ENCODE peak calls at places on chromosomes 7 and 10, in seven cellular contexts. Y is ELR; D is stimulated activated CD4-positive, alpha-beta T cell treated with anti-CD3 and anti-CD28 coated beads, Interleukin-2, amount 100 ng/mL, for 24 hours; V is smooth muscle cell of the brain vasculature; J is mesendoderm; C is naive B cell; G is endothelial cell. W is an unnamed sample.

GRCh38 chr7:10412426-10413019 is 561.1 kb upstream of the PHF14 start:
- DNase-seq in Y (peak), D (no peak), V (peak), J (peak), C (no peak), G (peak), W (no peak)

GRCh38 chr10:55091691-55092328 is 290.8 kb upstream of the PCDH15 start:
- DNase-seq in Y (peak), D (no peak), V (no peak), J (peak), C (no peak), G (no peak), W (no peak)

GRCh38 chr10:113742466-113742865 is 9.0 kb upstream of the PLEKHS1 start:
- DNase-seq in Y (no peak), D (no peak), V (no peak), J (no peak), C (no peak), G (no peak), W (no peak)

GRCh38 chr7:82173400-82174021 is 270.1 kb downstream of the CACNA2D1 start:
- DNase-seq in Y (no peak), D (no peak), V (no peak), J (no peak), C (no peak), G (no peak), W (no peak)

GRCh38 chr10:44986670-44987069 is 8.1 kb upstream of the DEPP1 start:
- DNase-seq in Y (no peak), D (no peak), V (no peak), J (no peak), C (no peak), G (no peak), W (no peak)

GRCh38 chr7:91291902-91292301 is 27.7 kb downstream of the FZD1 start:
- DNase-seq in Y (no peak), D (no peak), V (no peak), J (peak), C (no peak), G (no peak), W (no peak)

GRCh38 chr10:74586088-74586585 is 240.3 kb upstream of the KAT6B start:
- DNase-seq in Y (peak), D (peak), V (no peak), J (peak), C (no peak), G (no peak), W (peak)

GRCh38 chr7:114418117-114418516 is 3.5 kb downstream of the FOXP2 start:
- DNase-seq in Y (no peak), D (no peak), V (no peak), J (no peak), C (no peak), G (no peak), W (no peak)

GRCh38 chr7:108158766-108159165 is 28.6 kb upstream of the LAMB4 start:
- DNase-seq in Y (peak), D (no peak), V (no peak), J (no peak), C (no peak), G (no peak), W (no peak)

GRCh38 chr7:23713285-23714235 is 3.5 kb downstream of the STK31 start:
- DNase-seq in Y (peak), D (no peak), V (no peak), J (no peak), C (no peak), G (no peak), W (no peak)

GRCh38 chr10:44908071-44908709 is 2.9 kb upstream of the TMEM72 start:
- DNase-seq in Y (no peak), D (no peak), V (no peak), J (peak), C (no peak), G (no peak), W (no peak)

W was measured in activated T-helper 1 cell treated with Interleukin-2 at 50 U/mL for 16 hours.